ENCODE peak calls at places on chromosomes 16 and 17, in ten cellular contexts. E is choroid plexus epithelial cell, G is ascending aorta, J is AG09309, X is mucosa of descending colon, Y is left lung, S is GM13977, A is fibroblast of lung, O is adrenal gland, H is mesothelial cell of epicardium. W is an unnamed sample.

GRCh38 chr16:67663151-67663876 is 2.6 kb downstream of the PARD6A start:
- DNase-seq in H (no peak), Y (peak; percentile 73), A (no peak), X (no peak), J (no peak), O (no peak), S (no peak), E (peak; percentile 35), G (no peak), W (no peak)

GRCh38 chr16:82023206-82023605 is 11.8 kb upstream of the HSD17B2 start:
- DNase-seq in O (no peak), Y (no peak), S (no peak), G (no peak), J (no peak), X (no peak), A (no peak), H (no peak), E (no peak), W (no peak)

GRCh38 chr17:48175692-48176450 is 68.3 kb downstream of the SNX11 start:
- DNase-seq in G (no peak), X (no peak), O (no peak), A (no peak), E (peak; percentile 41), J (peak; percentile 34), H (no peak), S (no peak), Y (no peak), W (no peak)

GRCh38 chr17:79982986-79983385 is 52.7 kb downstream of the TBC1D16 start:
- DNase-seq in H (peak; percentile 9), Y (peak; percentile 47), O (no peak), E (no peak), J (no peak), X (peak; percentile 39), G (no peak), S (no peak), A (no peak), W (no peak)

GRCh38 chr17:66313995-66314659 is 11.7 kb downstream of the PRKCA start:
- DNase-seq in G (no peak), X (no peak), S (no peak), Y (no peak), A (no peak), H (no peak), E (no peak), O (no peak), J (no peak), W (no peak)

GRCh38 chr16:57513371-57514102 is 22.8 kb downstream of the CCDC102A start:
- DNase-seq in S (no peak), J (no peak), E (no peak), Y (peak; percentile 74), G (no peak), X (peak; percentile 71), H (peak; percentile 48), O (no peak), A (no peak), W (no peak)

GRCh38 chr17:18184143-18185007 is 747 bp downstream of the ALKBH5 start:
- DNase-seq in E (peak; percentile 46), O (peak; percentile 54), H (peak; percentile 30), S (peak; percentile 63), Y (peak; percentile 87), G (peak; percentile 85), J (no peak), A (peak; percentile 34), X (peak; percentile 82), W (peak; percentile 50)

GRCh38 chr17:77856551-77857305 is 101.8 kb upstream of the TNRC6C start:
- DNase-seq in H (no peak), S (no peak), G (no peak), A (no peak), E (no peak), J (no peak), O (no peak), X (no peak), Y (peak; percentile 47), W (no peak)

GRCh38 chr16:9148376-9149015 is 57.1 kb downstream of the HAPSTR1 start:
- DNase-seq in Y (no peak), E (no peak), X (no peak), S (no peak), A (no peak), G (no peak), H (no peak), J (no peak), O (no peak), W (no peak)

GRCh38 chr17:4156750-4157381 is 13.9 kb downstream of the CYB5D2 start:
- DNase-seq in J (no peak), X (no peak), O (no peak), S (no peak), H (no peak), Y (no peak), A (no peak), E (no peak), G (no peak), W (no peak)
- TF ChIP-seq CTCF in J (peak; percentile 22), X (no peak), O (no peak), S (peak; percentile 10), H (peak; percentile 26), Y (no peak), A (no peak), E (peak; percentile 32), G (no peak), W (no peak)

GRCh38 chr17:82616021-82616703 is 32.1 kb downstream of the WDR45B start:
- DNase-seq in J (no peak), A (no peak), G (no peak), H (no peak), E (no peak), S (no peak), X (no peak), Y (peak; percentile 49), O (no peak), W (no peak)
- TF ChIP-seq CTCF in J (no peak), A (no peak), G (no peak), H (no peak), E (no peak), S (no peak), X (no peak), Y (no peak), O (no peak), W (no peak)

DNA sequence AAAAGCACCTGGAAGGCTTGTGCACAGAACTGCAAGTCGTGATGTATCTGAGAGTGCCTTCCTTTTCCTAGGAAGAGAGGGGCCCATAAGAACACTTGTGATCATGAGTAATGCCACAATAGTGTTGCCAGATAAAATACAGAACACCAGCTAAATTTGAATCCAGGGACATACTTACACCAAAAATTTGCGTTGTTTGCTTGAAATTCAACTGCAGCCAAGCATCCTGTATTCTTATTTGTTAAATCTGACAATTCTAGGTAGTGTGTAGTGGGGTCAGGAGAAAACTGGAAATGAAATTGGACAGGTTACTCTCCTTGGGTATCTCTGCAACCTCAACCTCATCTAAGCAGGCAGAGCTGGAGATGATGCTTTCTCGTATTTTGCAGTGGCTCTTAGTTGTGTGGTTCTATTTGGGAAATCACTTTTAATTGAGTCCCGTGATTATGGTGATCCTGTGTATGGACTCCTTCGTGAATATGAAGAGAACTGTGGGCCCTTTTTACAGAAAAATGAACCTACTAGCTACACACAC is 12.0 kb downstream of the SLC35B1 start:
- DNase-seq in J (no peak), O (no peak), A (no peak), G (no peak), Y (no peak), X (no peak), S (no peak), E (no peak), H (no peak), W (no peak)
- TF ChIP-seq CTCF in J (no peak), O (no peak), A (no peak), G (no peak), Y (no peak), X (no peak), S (no peak), E (no peak), H (peak; percentile 14), W (no peak)

DNA sequence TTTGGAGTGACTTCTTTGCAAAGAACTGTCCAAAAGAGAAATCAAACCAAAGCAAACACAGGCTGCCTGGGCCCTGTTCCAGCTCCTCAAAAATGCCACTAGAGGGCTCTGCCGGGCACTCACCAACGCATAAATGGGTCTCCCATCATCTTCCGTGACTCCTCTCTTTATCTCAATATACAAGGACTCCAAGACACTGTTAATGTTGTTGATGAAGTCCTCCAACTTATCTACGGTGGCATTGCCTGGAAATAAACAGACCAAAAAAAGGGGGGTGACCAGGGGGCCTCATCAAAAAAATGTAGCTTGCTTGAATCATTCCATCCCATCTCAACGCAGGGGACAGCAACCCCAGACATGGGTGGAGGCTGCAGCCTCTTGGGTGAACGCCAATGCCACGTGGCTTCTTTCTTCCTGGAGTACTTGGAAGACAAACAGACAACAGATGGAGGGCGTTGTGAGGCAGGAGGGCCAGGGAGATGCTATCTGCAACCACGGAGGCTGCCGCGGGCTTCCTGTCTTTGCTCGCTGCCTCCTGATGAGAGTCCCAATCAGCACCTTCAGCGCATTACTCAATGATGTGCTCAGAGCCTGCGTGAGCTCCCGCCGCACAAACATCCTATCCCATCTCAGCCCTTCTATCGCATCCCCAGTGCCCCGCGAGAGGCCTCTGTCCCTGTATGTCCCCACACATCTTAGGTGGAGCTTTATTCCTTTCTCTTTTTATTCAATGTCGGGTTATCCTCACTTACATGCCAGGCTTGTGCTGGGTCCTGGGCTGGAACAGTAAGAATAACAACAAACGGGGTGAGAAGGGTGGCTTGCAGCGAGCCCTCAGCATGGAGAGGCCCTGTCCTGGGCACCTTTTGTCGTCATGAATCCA is 32.0 kb downstream of the KDM8 start:
- DNase-seq in E (peak; percentile 95), S (peak; percentile 67), J (no peak), Y (no peak), O (peak; percentile 91), H (no peak), X (peak; percentile 92), G (peak; percentile 88), A (peak; percentile 93), W (no peak)
- TF ChIP-seq CTCF in E (peak; percentile 96), S (peak; percentile 84), J (peak; percentile 93), Y (peak; percentile 85), O (peak; percentile 77), H (peak; percentile 31), X (peak; percentile 44), G (peak; percentile 71), A (peak; percentile 90), W (peak; percentile 44)

W was measured in activated B cell treated with CpG ODN at 0.5 μM for 24 hours.